ENCODE peak calls at places on chromosome 1, in five cellular contexts. J is PC-3, G is Caco-2, V is psoas muscle, L is OCI-LY7. N is an unnamed sample.

GRCh38 chr1:156146749-156147405 is 6.5 kb upstream of the SEMA4A start:
- DNase-seq in L (no peak), V (peak; percentile 59), J (peak; percentile 32), G (no peak), N (no peak)

GRCh38 chr1:161242313-161242712 is 4.3 kb upstream of the NR1I3 start:
- DNase-seq in J (peak; percentile 37), L (no peak), G (no peak), V (no peak), N (no peak)

GRCh38 chr1:18549896-18550295 is 69.2 kb downstream of the KLHDC7A start:
- DNase-seq in L (no peak), V (no peak), G (no peak), J (no peak), N (no peak)

GRCh38 chr1:234001817-234002216 is 97.3 kb downstream of the SLC35F3 start:
- DNase-seq in L (no peak), G (no peak), J (peak; percentile 69), V (no peak), N (no peak)

GRCh38 chr1:36650200-36651065 is 167.7 kb upstream of the CSF3R start:
- DNase-seq in J (peak; percentile 68), L (peak; percentile 57), V (peak; percentile 59), G (peak; percentile 56), N (no peak)

GRCh38 chr1:171267391-171267790 is 19.1 kb downstream of the FMO1 start:
- DNase-seq in J (no peak), L (no peak), V (no peak), G (no peak), N (no peak)

GRCh38 chr1:184888505-184888904 is 85.8 kb downstream of the NIBAN1 start:
- DNase-seq in G (no peak), L (no peak), V (no peak), J (peak; percentile 67), N (no peak)

GRCh38 chr1:210692796-210693195 is 364.1 kb downstream of the HHAT start:
- DNase-seq in G (no peak), V (no peak), L (no peak), J (no peak), N (peak; percentile 20)

GRCh38 chr1:227545361-227545760 is 18.0 kb upstream of the ZNF678 start:
- DNase-seq in J (no peak), L (no peak), V (no peak), G (no peak), N (no peak)

GRCh38 chr1:24929091-24929875 is 793 bp downstream of the RUNX3 start:
- DNase-seq in G (no peak), L (peak; percentile 73), V (no peak), J (peak; percentile 13), N (peak; percentile 74)

GRCh38 chr1:54490361-54491248 is 57.4 kb upstream of the ACOT11 start:
- DNase-seq in V (no peak), G (no peak), L (no peak), J (no peak), N (no peak)

GRCh38 chr1:181023265-181024057 is 791 bp upstream of the STX6 start:
- DNase-seq in J (no peak), V (no peak), L (no peak), G (no peak), N (no peak)

GRCh38 chr1:234970731-234971476 is 157.7 kb downstream of the TOMM20 start:
- DNase-seq in L (no peak), V (peak; percentile 93), J (peak; percentile 29), G (peak; percentile 78), N (no peak)

DNA sequence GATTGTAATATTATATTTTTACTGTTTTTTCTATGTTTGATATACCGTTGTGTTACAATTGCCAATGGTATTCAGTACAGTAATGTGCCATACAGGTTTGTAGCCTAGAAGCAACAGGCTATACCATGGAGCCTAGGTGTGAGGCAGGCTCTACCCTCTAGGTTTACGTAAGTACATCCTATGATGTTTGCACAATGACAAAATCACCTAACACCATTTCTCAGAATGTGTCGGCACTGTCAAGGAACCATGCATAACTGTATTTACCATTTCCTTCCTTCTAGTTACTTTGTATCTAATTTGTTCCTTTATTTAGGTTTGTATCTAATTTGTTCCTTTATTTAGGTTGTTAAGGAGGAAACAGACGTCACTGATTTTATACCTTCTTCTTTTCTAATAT is 9.9 kb downstream of the NPHP4 start:
- DNase-seq in J (no peak), G (no peak), V (no peak), L (no peak), N (no peak)
- H3K4me3 ChIP-seq in J (no peak overlapping the region), G (no peak overlapping the region), V (no peak overlapping the region), L (no peak overlapping the region), N (no peak overlapping the region)

GRCh38 chr1:12583484-12583883 is 34.5 kb downstream of the DHRS3 start:
- DNase-seq in V (no peak), L (no peak), J (no peak), G (no peak), N (no peak)

GRCh38 chr1:12587981-12588620 is 29.9 kb downstream of the DHRS3 start:
- DNase-seq in L (no peak), V (no peak), J (peak; percentile 91), G (no peak), N (no peak)

GRCh38 chr1:12584900-12585525 is 33.0 kb downstream of the DHRS3 start:
- DNase-seq in V (no peak), J (no peak), L (no peak), G (no peak), N (no peak)

GRCh38 chr1:12586171-12586942 is 31.7 kb downstream of the DHRS3 start:
- DNase-seq in G (no peak), J (no peak), L (no peak), V (peak; percentile 38), N (no peak)

DNA sequence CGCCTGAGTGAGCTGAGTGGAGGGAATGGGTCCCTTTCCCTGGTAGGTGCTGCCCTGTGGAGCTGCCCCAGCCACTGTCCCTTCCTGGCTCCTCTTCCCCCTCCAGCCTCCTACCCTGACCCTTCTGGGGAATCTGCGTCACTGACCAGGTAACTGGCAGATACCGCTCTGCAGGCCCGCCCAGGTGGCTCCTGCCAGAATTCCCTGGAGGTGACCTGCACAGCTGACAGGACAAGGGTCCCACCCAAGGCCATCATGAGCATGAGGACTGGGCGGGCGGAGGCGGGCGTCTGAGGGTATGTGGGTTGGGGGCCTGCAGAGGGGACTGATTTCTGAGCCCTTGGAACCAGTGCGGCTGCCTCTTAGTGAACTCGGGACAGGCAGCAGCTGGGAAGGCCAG is 32.5 kb downstream of the DHRS3 start:
- DNase-seq in L (no peak), J (no peak), V (peak; percentile 45), G (no peak), N (no peak)
- H3K36me3 ChIP-seq in L (no peaks in the 10 kb centered on the region), J (peaks cover 17% of the 10 kb centered on the region), V (no peaks in the 10 kb centered on the region), G (peaks cover 8% of the 10 kb centered on the region), N (no peaks in the 10 kb centered on the region)

GRCh38 chr1:200535605-200536004 is 84.9 kb downstream of the KIF14 start:
- DNase-seq in L (peak; percentile 35), V (no peak), G (no peak), J (peak; percentile 98), N (no peak)
- TF ChIP-seq CTCF in L (peak; percentile 68), V (no peak), G (no peak), J (peak; percentile 67), N (peak; percentile 62)

GRCh38 chr1:23592209-23592905 is 33.1 kb upstream of the ID3 start:
- DNase-seq in V (no peak), J (no peak), G (no peak), L (peak; percentile 83), N (peak; percentile 62)
- H3K4me3 ChIP-seq in V (no peak overlapping the region), J (no peak overlapping the region), G (no peak overlapping the region), L (peak overlapping the region; percentile 60), N (no peak overlapping the region)

GRCh38 chr1:117318011-117318410 is 49.2 kb upstream of the MAN1A2 start:
- DNase-seq in V (no peak), L (no peak), J (no peak), G (no peak), N (no peak)

GRCh38 chr1:117320515-117320914 is 46.7 kb upstream of the MAN1A2 start:
- DNase-seq in L (no peak), V (no peak), G (no peak), J (no peak), N (no peak)

GRCh38 chr1:117321680-117322609 is 45.3 kb upstream of the MAN1A2 start:
- DNase-seq in V (no peak), G (no peak), J (no peak), L (no peak), N (no peak)

GRCh38 chr1:117313555-117313954 is 53.7 kb upstream of the MAN1A2 start:
- DNase-seq in G (no peak), V (no peak), L (no peak), J (no peak), N (no peak)

GRCh38 chr1:117318456-117318855 is 48.8 kb upstream of the MAN1A2 start:
- DNase-seq in G (no peak), L (no peak), V (no peak), J (no peak), N (no peak)
- H3K36me3 ChIP-seq in G (no peaks in the 10 kb centered on the region), L (no peaks in the 10 kb centered on the region), V (no peaks in the 10 kb centered on the region), J (no peaks in the 10 kb centered on the region), N (no peaks in the 10 kb centered on the region)